ENCODE peak calls at places on chromosomes 13 and 19, in six cellular contexts. E is lung; H is OCI-M1; B is stimulated activated CD4-positive, alpha-beta T cell treated with anti-CD3 and anti-CD28 coated beads, TNF-alpha, amount 100 ng/mL, for 24 hours; C is activated CD4-positive, alpha-beta T cell treated with anti-CD3 and anti-CD28 coated beads, Interleukin-2, amount 50 U/mL, for 1 hour; R is lung microvascular endothelial cell. F is an unnamed sample.

GRCh38 chr13:33723772-33724435 is 94.0 kb upstream of the RFC3 start:
- DNase-seq in E (peak), R (peak), C (peak), B (peak), H (peak), F (peak)

GRCh38 chr19:58474291-58474996 is 1.7 kb upstream of the ZNF446 start:
- DNase-seq in C (no peak), R (no peak), H (peak), E (no peak), B (no peak), F (no peak)

GRCh38 chr19:31346660-31347059 is 2.6 kb downstream of the TSHZ3 start:
- DNase-seq in C (no peak), H (no peak), E (no peak), B (no peak), R (no peak), F (no peak)

GRCh38 chr13:110232146-110232545 is 74.8 kb downstream of the COL4A1 start:
- DNase-seq in E (no peak), C (no peak), H (no peak), R (peak), B (no peak), F (no peak)

GRCh38 chr13:23867027-23867491 is 22.1 kb downstream of the MIPEP start:
- DNase-seq in C (no peak), E (no peak), H (no peak), B (no peak), R (peak), F (no peak)

GRCh38 chr13:40101708-40102359 is 446.4 kb downstream of the COG6 start:
- DNase-seq in E (no peak), C (no peak), H (no peak), B (no peak), R (no peak), F (no peak)

GRCh38 chr13:110961959-110962358 is 47.1 kb upstream of the ANKRD10 start:
- DNase-seq in H (peak), C (no peak), E (no peak), B (no peak), R (no peak), F (no peak)

GRCh38 chr19:42129399-42130253 is 2.6 kb downstream of the POU2F2 start:
- DNase-seq in H (no peak), R (no peak), E (peak), C (no peak), B (no peak), F (no peak)